ENCODE peak calls at places on chromosome 14, in five cellular contexts. P, G, N, C and W are unnamed samples.

GRCh38 chr14:71739273-71739990 is 192.8 kb upstream of the RGS6 start:
- DNase-seq in G (no peak), N (no peak), P (no peak), C (no peak), W (peak)

GRCh38 chr14:57928732-57929131 is 62.8 kb upstream of the SLC35F4 start:
- DNase-seq in C (no peak), N (no peak), G (no peak), P (no peak), W (no peak)

GRCh38 chr14:59311723-59312122 is 123.3 kb downstream of the DAAM1 start:
- DNase-seq in P (no peak), G (no peak), C (no peak), N (no peak), W (no peak)

GRCh38 chr14:103966631-103967030 is 24.3 kb upstream of the RD3L start:
- DNase-seq in C (no peak), G (no peak), P (no peak), N (no peak), W (no peak)

GRCh38 chr14:105019861-105020814 is 745 bp downstream of the CDCA4 start:
- DNase-seq in C (no peak), G (peak), N (peak), P (peak), W (peak)

GRCh38 chr14:74510211-74510931 is 16.8 kb downstream of the ISCA2 start:
- DNase-seq in N (no peak), G (no peak), P (peak), C (no peak), W (no peak)

GRCh38 chr14:35261774-35262173 is 30.4 kb upstream of the PSMA6 start:
- DNase-seq in P (no peak), C (no peak), N (no peak), G (no peak), W (no peak)

GRCh38 chr14:71754422-71755095 is 177.7 kb upstream of the RGS6 start:
- DNase-seq in P (no peak), C (no peak), G (no peak), N (no peak), W (peak)

GRCh38 chr14:104444159-104445030 is 135.2 kb upstream of the C14orf180 start:
- DNase-seq in G (peak), C (no peak), P (no peak), N (peak), W (no peak)

GRCh38 chr14:50038398-50039119 is 77.8 kb downstream of the VCPKMT start:
- DNase-seq in N (no peak), C (no peak), P (no peak), G (no peak), W (peak)

GRCh38 chr14:26199599-26200370 is 398.0 kb downstream of the NOVA1 start:
- DNase-seq in C (no peak), P (no peak), G (no peak), N (no peak), W (no peak)

GRCh38 chr14:61051046-61051445 is 70.0 kb downstream of the SLC38A6 start:
- DNase-seq in P (no peak), C (peak), G (no peak), N (no peak), W (no peak)

GRCh38 chr14:22540811-22541360 is 48.1 kb downstream of the DAD1 start:
- DNase-seq in G (no peak), P (no peak), C (no peak), N (no peak), W (no peak)

GRCh38 chr14:22539831-22540230 is 49.2 kb downstream of the DAD1 start:
- DNase-seq in C (no peak), P (no peak), N (no peak), G (no peak), W (no peak)

GRCh38 chr14:22538671-22539228 is 50.3 kb downstream of the DAD1 start:
- DNase-seq in P (no peak), G (no peak), C (no peak), N (no peak), W (no peak)

GRCh38 chr14:22541721-22542120 is 47.3 kb downstream of the DAD1 start:
- DNase-seq in C (no peak), G (no peak), N (no peak), P (no peak), W (no peak)

DNA sequence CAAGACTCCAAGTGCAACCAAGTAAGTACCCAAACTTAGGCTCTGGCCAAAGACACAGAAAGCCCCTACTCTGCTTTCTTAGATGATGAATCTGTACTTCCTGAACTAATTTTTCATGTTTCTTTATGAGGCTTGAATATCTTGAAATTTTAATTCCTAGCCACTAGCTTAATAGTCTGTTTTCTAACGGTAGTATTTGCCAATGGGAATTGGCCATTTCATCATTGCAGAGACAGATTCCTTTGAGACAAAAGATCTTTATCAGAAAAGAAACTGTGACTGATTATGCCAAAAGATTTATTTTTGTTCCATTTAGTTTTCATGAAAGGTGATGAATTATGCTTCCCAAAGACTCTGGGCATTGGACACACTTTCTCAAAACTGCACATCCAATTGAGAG is 48.7 kb downstream of the DAD1 start:
- DNase-seq in N (no peak), G (no peak), C (no peak), P (no peak), W (no peak)
- H3K27ac ChIP-seq in N (no peak), G (no peak), C (no peak), P (no peak), W (no peak)

DNA sequence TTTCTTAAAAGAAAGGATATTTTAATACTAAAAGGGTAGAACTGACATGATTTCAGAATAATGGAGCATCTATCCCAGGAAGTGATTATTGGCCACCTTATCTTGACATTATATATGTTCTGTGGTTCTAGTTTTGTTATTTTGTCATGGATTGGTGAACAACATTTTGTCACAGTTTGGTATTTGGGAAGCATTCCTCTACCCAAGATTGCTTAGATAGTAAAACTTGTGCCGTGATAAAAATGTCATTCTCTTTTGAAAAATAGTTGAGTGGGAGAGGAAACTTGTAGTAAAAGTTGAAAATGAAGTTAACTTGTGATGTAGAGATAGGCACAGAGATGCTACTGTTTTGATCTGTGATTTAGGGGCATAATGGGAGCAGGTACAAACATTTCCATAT is 65.7 kb downstream of the TMX1 start:
- DNase-seq in N (no peak), G (no peak), C (no peak), P (no peak), W (no peak)
- H3K27ac ChIP-seq in N (no peak), G (no peak), C (no peak), P (no peak), W (peak)

GRCh38 chr14:21524575-21525518 is 1.3 kb downstream of the SALL2 start:
- DNase-seq in N (no peak), G (no peak), P (peak), C (no peak), W (no peak)

GRCh38 chr14:21526672-21527319 is 650 bp upstream of the SALL2 start:
- DNase-seq in N (no peak), G (no peak), C (no peak), P (no peak), W (no peak)

GRCh38 chr14:21525571-21525970 is 575 bp downstream of the SALL2 start:
- DNase-seq in G (no peak), N (peak), C (no peak), P (peak), W (no peak)

GRCh38 chr14:21527320-21527679 is 1.2 kb upstream of the SALL2 start:
- DNase-seq in P (no peak), N (no peak), G (no peak), C (no peak), W (no peak)

DNA sequence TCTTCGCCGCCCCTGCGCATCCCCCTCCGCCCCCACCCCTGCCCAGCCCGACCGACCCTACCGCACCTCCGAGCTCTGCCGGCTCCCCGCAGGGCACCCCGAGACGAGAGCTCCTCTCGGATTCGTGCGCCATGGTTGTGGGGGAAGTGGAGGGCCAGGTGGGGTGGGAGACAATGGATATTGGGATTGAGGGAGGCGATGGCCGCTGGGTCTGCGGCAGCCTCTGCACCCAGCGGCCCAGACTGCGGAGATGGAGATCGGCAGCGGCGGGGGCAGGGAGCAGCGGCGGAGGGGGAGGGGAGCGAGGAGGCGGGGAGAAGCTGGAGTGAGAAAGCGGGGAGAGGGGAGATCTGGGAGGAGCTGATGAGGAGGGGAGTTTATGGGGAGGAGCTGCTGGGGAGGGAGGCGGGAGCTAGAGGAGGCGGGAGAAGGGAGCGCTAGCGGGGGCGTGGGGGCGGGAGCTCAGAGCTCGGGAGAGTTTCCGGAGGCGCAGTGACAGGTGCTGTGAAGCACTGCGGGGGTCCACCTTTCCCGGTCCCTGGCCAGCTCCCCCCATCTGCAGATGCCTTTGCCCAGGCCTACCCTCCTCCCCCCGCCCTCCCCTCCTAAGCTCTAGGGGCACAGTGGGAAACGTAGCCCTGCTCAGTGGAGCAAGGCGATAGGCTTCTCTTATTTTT is at the start of gene SALL2:
- DNase-seq in G (peak), C (peak), N (peak), P (peak), W (no peak)
- H3K27ac ChIP-seq in G (peak), C (peak), N (no peak), P (peak), W (no peak)

GRCh38 chr14:102654298-102654697 is 61.8 kb downstream of the RCOR1 start:
- DNase-seq in N (no peak), C (no peak), P (no peak), G (no peak), W (peak)

GRCh38 chr14:102663031-102663430 is 70.6 kb downstream of the RCOR1 start:
- DNase-seq in G (no peak), N (no peak), C (no peak), P (no peak), W (peak)

GRCh38 chr14:102655154-102655553 is 62.7 kb downstream of the RCOR1 start:
- DNase-seq in C (no peak), P (no peak), N (no peak), G (no peak), W (peak)

GRCh38 chr14:102661614-102662013 is 69.2 kb downstream of the RCOR1 start:
- DNase-seq in C (no peak), P (no peak), N (no peak), G (no peak), W (no peak)

GRCh38 chr14:102659797-102660196 is 67.3 kb downstream of the RCOR1 start:
- DNase-seq in N (no peak), G (no peak), P (no peak), C (no peak), W (no peak)
- H3K27ac ChIP-seq in N (no peak), G (no peak), P (no peak), C (no peak), W (no peak)

DNA sequence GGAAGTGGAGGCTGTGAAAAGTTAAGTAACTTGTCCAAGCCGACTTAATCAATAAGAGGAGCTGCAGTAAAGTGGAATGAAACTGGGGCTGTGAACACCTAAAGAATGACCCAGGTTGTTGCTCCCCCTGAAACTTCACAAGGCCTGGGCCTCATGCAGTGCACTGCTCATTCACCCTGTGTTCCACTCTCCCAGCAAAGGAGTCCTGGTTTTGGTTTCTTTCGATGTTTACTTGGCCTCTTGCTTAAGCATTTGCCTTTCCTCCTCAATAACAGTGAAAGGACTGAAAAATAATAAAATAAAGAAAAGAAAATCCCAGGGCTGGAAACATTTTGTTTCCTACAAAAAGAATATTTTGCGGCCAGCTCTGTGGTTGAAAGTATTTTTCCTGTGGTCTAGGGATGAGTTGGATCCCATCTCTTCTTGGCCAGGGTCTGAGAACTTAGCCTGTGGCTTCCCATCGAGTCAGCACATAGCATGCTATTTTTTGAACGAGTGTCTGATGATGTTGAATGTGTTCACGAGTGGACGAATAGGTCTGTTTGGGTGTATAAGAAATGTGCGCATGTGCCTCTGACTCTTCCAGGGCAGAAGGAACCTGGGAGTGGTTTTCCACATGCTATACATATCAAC is 349.9 kb downstream of the ZFP36L1 start:
- DNase-seq in C (no peak), G (no peak), P (no peak), N (no peak), W (no peak)
- H3K27ac ChIP-seq in C (no peak), G (peak), P (no peak), N (no peak), W (no peak)

DNA sequence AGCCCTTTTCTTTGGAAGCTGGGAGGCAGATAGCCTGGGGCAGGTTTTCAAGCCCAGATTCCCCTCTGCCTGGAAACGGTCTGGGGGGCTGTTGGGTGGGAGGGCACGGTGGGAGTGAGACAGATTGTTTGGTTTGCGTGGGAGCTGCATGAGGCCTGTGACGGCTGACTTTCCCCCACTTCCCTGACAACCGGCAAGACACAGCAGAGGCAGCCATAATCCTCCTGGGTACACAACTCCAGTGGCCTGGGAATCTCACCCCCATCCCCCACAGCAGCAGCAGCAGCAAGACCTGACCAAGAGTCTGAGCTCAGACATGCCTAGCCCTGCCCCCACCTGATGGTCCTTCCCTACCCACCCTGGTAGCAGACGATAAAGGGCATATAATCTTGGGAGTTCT is 16.6 kb downstream of the GPHB5 start:
- DNase-seq in C (no peak), G (no peak), P (no peak), N (no peak), W (no peak)
- H3K27ac ChIP-seq in C (no peak), G (no peak), P (no peak), N (no peak), W (no peak)